ENCODE peak calls at places on chromosomes 1 and 21, in four cellular contexts. B is body of pancreas, V is ovary, T is esophagus squamous epithelium. U is an unnamed sample.

GRCh38 chr1:206005761-206006160 is 2.6 kb upstream of the RAB7B start:
- DNase-seq in B (no peak), V (no peak), T (no peak), U (no peak)

GRCh38 chr1:230215049-230215448 is 148.0 kb downstream of the GALNT2 start:
- DNase-seq in B (peak), V (peak), T (no peak), U (no peak)

GRCh38 chr1:226983247-226983997 is 43.3 kb downstream of the COQ8A start:
- DNase-seq in B (no peak), V (peak), T (no peak), U (no peak)

GRCh38 chr21:37452222-37452621 is 85.6 kb downstream of the DYRK1A start:
- DNase-seq in B (no peak), V (no peak), T (no peak), U (peak)

GRCh38 chr1:65687435-65688214 is 105.1 kb upstream of the PDE4B start:
- DNase-seq in B (peak), V (peak), T (no peak), U (peak)

GRCh38 chr1:200733907-200734306 is 4.8 kb upstream of the CAMSAP2 start:
- DNase-seq in B (no peak), V (no peak), T (no peak), U (no peak)

GRCh38 chr1:70140343-70140742 is 65.0 kb downstream of the LRRC40 start:
- DNase-seq in B (no peak), V (peak), T (no peak), U (no peak)

GRCh38 chr1:96843196-96843595 is 121.6 kb downstream of the PTBP2 start:
- DNase-seq in B (no peak), V (no peak), T (no peak), U (no peak)

GRCh38 chr1:97726386-97726785 is 194.4 kb downstream of the DPYD start:
- DNase-seq in B (no peak), V (no peak), T (no peak), U (no peak)

GRCh38 chr1:147078606-147079399 is 93.5 kb downstream of the PRKAB2 start:
- DNase-seq in B (no peak), V (no peak), T (no peak), U (no peak)

GRCh38 chr1:153493343-153493960 is 33.0 kb upstream of the S100A7 start:
- DNase-seq in B (no peak), V (no peak), T (no peak), U (no peak)

GRCh38 chr1:172040466-172040865 is 199.2 kb downstream of the DNM3 start:
- DNase-seq in B (no peak), V (no peak), T (no peak), U (no peak)

GRCh38 chr21:31753949-31754348 is 22.0 kb upstream of the SCAF4 start:
- DNase-seq in B (no peak), V (no peak), T (no peak), U (no peak)

GRCh38 chr21:14040386-14040785 is 170.4 kb downstream of the LIPI start:
- DNase-seq in B (no peak), V (no peak), T (no peak), U (no peak)

GRCh38 chr1:214404571-214405213 is 123.7 kb downstream of the SMYD2 start:
- DNase-seq in B (no peak), V (no peak), T (no peak), U (no peak)

GRCh38 chr1:227789042-227789880 is 26.2 kb upstream of the PRSS38 start:
- DNase-seq in B (no peak), V (peak), T (no peak), U (peak)

GRCh38 chr1:159843459-159843858 is 16.8 kb downstream of the SLAMF8 start:
- DNase-seq in B (no peak), V (no peak), T (no peak), U (no peak)

GRCh38 chr1:174968750-174969244 is 30.9 kb upstream of the CACYBP start:
- DNase-seq in B (no peak), V (no peak), T (no peak), U (no peak)

GRCh38 chr1:51296379-51297357 is 33.7 kb downstream of the TTC39A start:
- DNase-seq in B (peak), V (peak), T (peak), U (peak)

GRCh38 chr1:28244549-28245251 is 8.8 kb downstream of the ATP5IF1 start:
- DNase-seq in B (no peak), V (no peak), T (no peak), U (no peak)

GRCh38 chr1:228178737-228179720 is 13.4 kb downstream of the IBA57 start:
- DNase-seq in B (no peak), V (peak), T (no peak), U (peak)

GRCh38 chr1:234206651-234207284 is 166.5 kb upstream of the COA6 start:
- DNase-seq in B (no peak), V (no peak), T (no peak), U (no peak)

GRCh38 chr1:87478231-87478630 is 149.6 kb downstream of the LMO4 start:
- DNase-seq in B (no peak), V (peak), T (no peak), U (no peak)

GRCh38 chr1:109909531-109909930 is 1.1 kb upstream of the CSF1 start:
- DNase-seq in B (no peak), V (no peak), T (no peak), U (no peak)
- H3K27ac ChIP-seq in B (no peak), V (no peak), T (no peak), U (no peak)

GRCh38 chr1:6505367-6506209 is 14.1 kb upstream of the PLEKHG5 start:
- DNase-seq in B (no peak), V (no peak), T (no peak), U (peak)

GRCh38 chr1:6506210-6507036 is 15.0 kb upstream of the PLEKHG5 start:
- DNase-seq in B (no peak), V (no peak), T (no peak), U (peak)

GRCh38 chr1:6504887-6505286 is 13.4 kb upstream of the PLEKHG5 start:
- DNase-seq in B (no peak), V (no peak), T (no peak), U (no peak)

GRCh38 chr1:6502000-6502891 is 10.8 kb upstream of the PLEKHG5 start:
- DNase-seq in B (no peak), V (peak), T (no peak), U (peak)

DNA sequence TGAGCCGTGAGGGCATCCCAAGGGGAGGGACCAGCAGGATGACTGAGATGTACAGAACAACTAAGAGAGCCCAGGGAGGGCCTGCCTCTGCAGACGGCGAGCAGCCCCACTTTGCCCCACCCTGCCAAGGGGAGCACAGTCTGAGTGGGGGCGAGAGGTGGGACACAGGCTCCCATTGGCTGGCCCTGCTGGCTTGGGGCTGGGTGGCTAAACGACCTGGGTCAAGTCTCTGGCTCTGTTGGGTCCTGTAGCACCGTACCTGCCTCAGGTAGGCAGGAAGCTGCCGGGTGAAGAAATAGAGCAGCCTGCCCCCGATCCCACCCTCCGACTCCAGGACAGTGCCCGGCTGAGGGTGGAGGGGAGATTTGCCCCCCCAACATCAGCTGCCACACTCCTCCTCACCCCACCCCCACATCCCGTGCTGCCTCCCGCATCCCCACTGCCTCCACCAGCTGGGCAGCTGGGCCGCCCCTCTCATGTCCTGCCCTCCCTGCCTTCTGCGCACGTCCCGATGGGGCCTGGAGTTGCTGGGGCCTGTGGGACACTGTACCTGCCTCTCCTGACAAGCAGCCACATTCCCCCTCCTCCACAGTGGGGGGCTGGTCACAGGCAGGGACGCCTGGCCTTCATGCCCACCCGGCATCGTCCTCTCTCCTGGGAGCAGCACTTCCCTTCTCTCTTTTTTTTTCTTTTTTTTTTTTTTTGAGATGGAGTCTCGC is 12.6 kb upstream of the PLEKHG5 start:
- DNase-seq in B (no peak), V (no peak), T (no peak), U (peak)
- H3K27ac ChIP-seq in B (no peak), V (no peak), T (no peak), U (no peak)

GRCh38 chr1:48055854-48056253 is 58.7 kb upstream of the TRABD2B start:
- DNase-seq in B (no peak), V (no peak), T (no peak), U (no peak)
- H3K27ac ChIP-seq in B (no peak), V (no peak), T (no peak), U (no peak)

GRCh38 chr1:23966973-23967493 is 7.4 kb downstream of the PNRC2 start:
- DNase-seq in B (no peak), V (no peak), T (no peak), U (no peak)

GRCh38 chr1:23964790-23965740 is 5.4 kb downstream of the PNRC2 start:
- DNase-seq in B (no peak), V (no peak), T (no peak), U (no peak)

GRCh38 chr1:23963617-23964234 is 4.1 kb downstream of the PNRC2 start:
- DNase-seq in B (no peak), V (no peak), T (no peak), U (no peak)

GRCh38 chr1:23967871-23968270 is 8.2 kb downstream of the PNRC2 start:
- DNase-seq in B (no peak), V (no peak), T (no peak), U (no peak)

DNA sequence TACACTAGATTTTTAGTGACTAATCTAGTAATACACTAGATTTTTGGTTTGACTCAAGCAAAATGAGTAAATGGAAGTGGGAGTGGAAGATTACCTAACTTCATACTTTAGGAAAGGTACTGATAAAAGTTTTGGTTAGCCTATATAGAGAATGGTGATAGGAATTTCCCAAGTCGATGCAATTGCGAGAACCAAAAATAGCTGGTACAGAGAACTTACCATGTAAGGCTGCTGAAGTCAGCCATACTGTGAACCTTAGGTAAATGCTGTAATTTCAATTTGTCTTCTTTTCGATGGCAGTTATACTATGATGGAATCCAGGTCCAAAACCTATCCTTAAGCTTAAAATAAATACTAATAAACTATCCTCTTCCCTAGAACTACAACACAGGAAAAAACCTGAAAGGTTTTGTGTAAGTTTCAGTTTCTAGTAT is 4.6 kb downstream of the PNRC2 start:
- DNase-seq in B (no peak), V (no peak), T (no peak), U (no peak)
- H3K27ac ChIP-seq in B (peak), V (no peak), T (no peak), U (peak)

GRCh38 chr1:21317690-21318043 is 27.4 kb upstream of the ECE1 start:
- DNase-seq in B (no peak), V (no peak), T (no peak), U (no peak)

GRCh38 chr1:21318057-21318713 is 27.9 kb upstream of the ECE1 start:
- DNase-seq in B (no peak), V (no peak), T (no peak), U (no peak)

GRCh38 chr1:21318714-21319159 is 28.5 kb upstream of the ECE1 start:
- DNase-seq in B (peak), V (peak), T (no peak), U (no peak)

GRCh38 chr1:21314797-21315396 is 24.6 kb upstream of the ECE1 start:
- DNase-seq in B (no peak), V (no peak), T (no peak), U (no peak)

DNA sequence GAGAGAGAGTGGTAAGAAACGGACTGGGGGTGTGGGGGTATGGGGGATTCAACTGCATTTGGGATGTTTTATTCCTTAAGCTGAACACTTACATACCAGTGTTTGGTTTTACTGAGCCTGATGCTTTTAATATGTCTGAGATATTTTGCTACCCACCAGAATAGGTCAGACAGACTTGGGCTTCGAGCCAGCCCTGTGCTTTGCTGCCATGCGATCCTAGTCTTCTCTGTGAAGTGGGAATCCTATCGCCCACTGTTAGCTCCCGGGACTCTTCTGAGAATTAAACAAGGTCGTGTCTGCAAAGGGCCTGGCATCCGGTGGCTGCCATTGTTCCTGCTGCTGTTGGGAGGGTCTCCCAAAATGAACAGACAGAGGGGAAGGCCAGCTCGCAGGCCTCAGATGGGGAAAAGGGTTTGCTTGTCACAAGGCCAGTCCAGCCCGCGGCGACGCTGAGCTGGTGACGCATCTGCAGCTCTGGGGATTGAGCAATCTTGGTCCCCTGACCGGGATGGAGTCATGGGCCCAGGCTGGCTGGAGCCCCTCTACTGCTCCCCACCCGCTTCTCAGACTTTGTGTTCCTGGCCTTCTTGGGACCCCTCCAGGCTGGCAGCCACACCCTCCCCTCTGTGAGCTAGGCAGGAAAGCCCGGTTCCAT is 26.9 kb upstream of the ECE1 start:
- DNase-seq in B (peak), V (peak), T (no peak), U (no peak)
- H3K27ac ChIP-seq in B (peak), V (peak), T (peak), U (peak)

GRCh38 chr1:71494163-71494562 is 413.3 kb upstream of the ZRANB2 start:
- DNase-seq in B (no peak), V (no peak), T (no peak), U (no peak)
- H3K27ac ChIP-seq in B (no peak), V (no peak), T (no peak), U (no peak)

GRCh38 chr1:34828611-34829010 is 30.9 kb downstream of the SMIM12 start:
- DNase-seq in B (no peak), V (no peak), T (no peak), U (no peak)
- H3K27ac ChIP-seq in B (no peak), V (no peak), T (no peak), U (no peak)